ENCODE peak calls at places on chromosomes 16 and 17, in five cellular contexts. R is RWPE2, C is OCI-LY7, F is brain microvascular endothelial cell, M is lung. Z is an unnamed sample.

GRCh38 chr17:70029019-70029767 is 45.8 kb upstream of the KCNJ16 start:
- DNase-seq in F (no peak), R (no peak), M (no peak), C (no peak), Z (no peak)

GRCh38 chr17:36485027-36485426 is 1.5 kb upstream of the ZNHIT3 start:
- DNase-seq in C (no peak), M (no peak), F (no peak), R (no peak), Z (no peak)

GRCh38 chr17:61208301-61209098 is 191.1 kb upstream of the TBX2 start:
- DNase-seq in C (no peak), R (no peak), F (peak), M (no peak), Z (peak)

GRCh38 chr17:70185280-70185679 is 15.9 kb downstream of the KCNJ2 start:
- DNase-seq in M (no peak), C (no peak), R (no peak), F (no peak), Z (no peak)

GRCh38 chr17:30000001-30000754 is 58.7 kb downstream of the EFCAB5 start:
- DNase-seq in F (no peak), C (peak), M (no peak), R (no peak), Z (no peak)

GRCh38 chr16:22728167-22728836 is 85.7 kb upstream of the HS3ST2 start:
- DNase-seq in F (no peak), R (no peak), M (no peak), C (no peak), Z (no peak)

GRCh38 chr17:82020874-82021727 is 1.6 kb downstream of the CENPX start:
- DNase-seq in R (no peak), F (peak), M (peak), C (peak), Z (peak)

GRCh38 chr16:10577305-10578202 is 2.8 kb downstream of the EMP2 start:
- DNase-seq in F (no peak), M (no peak), R (no peak), C (no peak), Z (peak)

GRCh38 chr17:47193931-47194481 is 4.9 kb upstream of the CDC27 start:
- DNase-seq in F (no peak), M (no peak), R (no peak), C (no peak), Z (no peak)

GRCh38 chr17:32279933-32280716 is 14.5 kb downstream of the RHBDL3 start:
- DNase-seq in R (no peak), C (no peak), F (no peak), M (no peak), Z (no peak)

GRCh38 chr16:72241930-72242329 is 70.0 kb upstream of the PMFBP1 start:
- DNase-seq in C (peak), F (peak), M (no peak), R (no peak), Z (peak)

GRCh38 chr17:7443499-7444485 is 1.1 kb upstream of the CHRNB1 start:
- DNase-seq in F (no peak), M (no peak), R (no peak), C (no peak), Z (peak)

GRCh38 chr17:36657763-36658490 is 56.5 kb downstream of the MRM1 start:
- DNase-seq in M (no peak), R (no peak), C (no peak), F (no peak), Z (peak)

GRCh38 chr17:53142890-53143289 is 679.8 kb upstream of the KIF2B start:
- DNase-seq in F (no peak), C (no peak), M (no peak), R (no peak), Z (no peak)

GRCh38 chr17:65678534-65678933 is 117.1 kb upstream of the AXIN2 start:
- DNase-seq in F (peak), M (no peak), C (no peak), R (no peak), Z (no peak)

GRCh38 chr17:45850011-45850410 is 5.3 kb downstream of the SPPL2C start:
- DNase-seq in F (no peak), C (no peak), M (no peak), R (peak), Z (no peak)

GRCh38 chr16:78503501-78504110 is 404.2 kb downstream of the WWOX start:
- DNase-seq in R (no peak), F (peak), C (peak), M (peak), Z (peak)

GRCh38 chr17:72984145-72984924 is 108.2 kb downstream of the SLC39A11 start:
- DNase-seq in R (no peak), F (peak), M (no peak), C (no peak), Z (no peak)

GRCh38 chr16:1126044-1126443 is 26.9 kb upstream of the CACNA1H start:
- DNase-seq in R (no peak), C (no peak), F (no peak), M (no peak), Z (no peak)

GRCh38 chr16:17937003-17937402 is 399.5 kb downstream of the NPIPA8 start:
- DNase-seq in C (no peak), M (no peak), R (no peak), F (no peak), Z (no peak)

GRCh38 chr17:50130778-50131317 is 888 bp upstream of the SAMD14 start:
- DNase-seq in C (no peak), R (no peak), M (no peak), F (no peak), Z (no peak)

GRCh38 chr16:85231959-85232358 is 119.7 kb upstream of the CIBAR2 start:
- DNase-seq in C (no peak), M (no peak), F (no peak), R (no peak), Z (no peak)

GRCh38 chr17:57808882-57809281 is 41.0 kb downstream of the MRPS23 start:
- DNase-seq in M (no peak), F (no peak), C (no peak), R (no peak), Z (no peak)

GRCh38 chr17:9768381-9768934 is 22.9 kb downstream of the DHRS7C start:
- DNase-seq in C (peak), R (no peak), M (no peak), F (no peak), Z (no peak)

GRCh38 chr16:5965321-5965720 is 867.7 kb upstream of the EEF2KMT start:
- DNase-seq in C (no peak), F (no peak), M (no peak), R (no peak), Z (no peak)

GRCh38 chr17:901964-902363 is 77.6 kb downstream of the NXN start:
- DNase-seq in F (no peak), M (no peak), R (no peak), C (no peak), Z (no peak)

GRCh38 chr16:88920618-88921602 is 54.5 kb upstream of the PABPN1L start:
- DNase-seq in F (no peak), R (no peak), C (no peak), M (peak), Z (peak)
- TF ChIP-seq CTCF in F (no peak), R (no peak), C (no peak), M (no peak), Z (no peak)

GRCh38 chr17:78738245-78738644 is 43.8 kb downstream of the CYTH1 start:
- DNase-seq in M (no peak), R (no peak), F (no peak), C (peak), Z (no peak)

GRCh38 chr17:78742901-78743300 is 39.2 kb downstream of the CYTH1 start:
- DNase-seq in F (no peak), R (no peak), C (no peak), M (no peak), Z (no peak)

GRCh38 chr17:78738698-78739097 is 43.4 kb downstream of the CYTH1 start:
- DNase-seq in R (no peak), C (no peak), F (no peak), M (no peak), Z (no peak)

GRCh38 chr17:78739331-78739853 is 42.7 kb downstream of the CYTH1 start:
- DNase-seq in F (no peak), R (no peak), M (no peak), C (peak), Z (no peak)

DNA sequence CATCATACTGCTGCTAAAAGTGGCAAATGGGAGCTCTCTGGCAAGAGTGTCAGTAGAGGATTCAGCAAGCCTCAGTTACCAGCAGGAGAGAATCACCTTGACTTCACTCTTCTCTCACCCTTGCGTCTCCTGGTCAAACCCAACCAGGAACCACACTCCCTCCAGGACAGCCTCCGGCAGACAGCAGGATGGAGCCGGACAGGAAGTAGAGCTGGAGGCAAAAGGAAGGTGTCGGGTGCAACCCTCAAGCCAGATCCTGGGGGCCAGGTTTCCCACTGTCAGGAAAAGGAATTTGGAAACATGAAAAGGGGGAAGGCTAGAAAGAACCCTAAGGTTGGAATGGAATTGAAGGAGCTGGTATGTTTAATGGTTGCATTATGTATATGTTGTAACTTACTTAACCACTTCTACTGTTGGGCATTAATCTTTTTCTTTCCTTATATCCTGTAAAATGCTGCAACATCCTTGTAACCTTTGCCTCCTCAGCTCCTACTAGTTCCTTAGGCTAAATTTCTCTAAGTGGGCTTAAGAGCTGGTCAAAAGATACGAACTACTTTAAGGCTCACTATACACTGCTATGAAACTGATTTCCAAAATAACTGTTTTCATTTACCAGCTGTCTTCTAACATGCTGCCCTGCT is 40.3 kb downstream of the CYTH1 start:
- DNase-seq in C (no peak), F (no peak), M (no peak), R (no peak), Z (no peak)
- H3K4me3 ChIP-seq in C (peak), F (no peak), M (no peak), R (no peak), Z (no peak)

GRCh38 chr16:15035163-15035729 is 20.6 kb downstream of the NTAN1 start:
- DNase-seq in C (no peak), M (no peak), F (no peak), R (peak), Z (no peak)

GRCh38 chr16:15032547-15033308 is 23.1 kb downstream of the NTAN1 start:
- DNase-seq in F (peak), R (peak), C (no peak), M (no peak), Z (no peak)

GRCh38 chr16:15037003-15037402 is 18.9 kb downstream of the NTAN1 start:
- DNase-seq in M (no peak), F (no peak), C (no peak), R (no peak), Z (no peak)

GRCh38 chr16:15033309-15033707 is 22.6 kb downstream of the NTAN1 start:
- DNase-seq in F (no peak), R (peak), M (no peak), C (no peak), Z (peak)

GRCh38 chr16:15034266-15035162 is 21.4 kb downstream of the NTAN1 start:
- DNase-seq in C (no peak), R (peak), F (no peak), M (no peak), Z (no peak)
- H3K27ac ChIP-seq in C (no peak), R (no peak), F (no peak), M (no peak), Z (no peak)

GRCh38 chr17:76706817-76707216 is 3.9 kb downstream of the MXRA7 start:
- DNase-seq in R (no peak), M (no peak), C (no peak), F (no peak), Z (no peak)

GRCh38 chr17:76704799-76705198 is 6.0 kb downstream of the MXRA7 start:
- DNase-seq in F (no peak), M (no peak), C (no peak), R (no peak), Z (no peak)

GRCh38 chr17:76710863-76711611 is at the start of gene MXRA7:
- DNase-seq in M (peak), R (no peak), F (no peak), C (peak), Z (peak)

GRCh38 chr17:76709077-76709950 is 1.5 kb downstream of the MXRA7 start:
- DNase-seq in C (no peak), F (peak), R (no peak), M (peak), Z (peak)

DNA sequence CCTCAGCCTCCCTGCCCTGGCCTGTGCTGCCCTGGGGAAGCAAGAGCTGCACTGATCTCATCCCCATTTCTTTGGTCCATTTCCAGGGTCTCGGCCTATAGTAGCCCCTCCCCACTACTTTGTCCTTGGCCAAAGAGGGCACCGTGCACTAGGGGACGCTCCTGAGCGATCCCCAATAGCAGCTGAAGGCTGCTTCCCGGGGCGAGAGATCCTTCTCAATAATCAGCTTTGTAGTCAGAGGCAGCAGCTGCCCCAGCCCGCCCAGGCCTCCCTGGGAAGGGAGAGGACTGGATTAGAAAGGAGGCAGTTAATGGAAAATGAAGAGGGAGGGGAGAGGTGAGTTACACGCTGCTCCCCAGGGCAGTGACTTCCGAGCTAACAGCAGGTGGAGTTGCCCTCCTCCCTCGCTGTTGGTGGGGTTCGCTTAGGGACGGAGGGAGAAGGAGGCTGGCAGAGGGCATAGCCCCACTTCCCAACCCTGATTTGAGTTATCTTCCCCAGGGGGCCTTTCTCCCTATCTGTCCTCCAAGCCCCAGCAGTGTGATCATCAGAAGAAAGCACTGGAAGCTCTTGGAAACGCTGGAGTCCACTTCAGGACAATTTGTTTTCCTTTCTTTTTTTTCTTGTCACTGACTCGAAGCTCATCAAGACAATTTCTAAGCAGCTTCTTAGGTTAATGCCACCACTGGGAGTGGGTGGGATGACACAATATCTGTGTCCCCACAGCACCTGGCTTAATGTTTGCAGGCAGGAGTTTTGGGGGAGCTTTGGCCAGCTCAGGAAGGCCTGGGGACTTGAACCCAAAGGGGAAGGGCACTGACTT is 2.6 kb downstream of the MXRA7 start:
- DNase-seq in F (no peak), C (no peak), M (no peak), R (no peak), Z (peak)
- TF ChIP-seq CTCF in F (peak), C (peak), M (no peak), R (no peak), Z (no peak)

DNA sequence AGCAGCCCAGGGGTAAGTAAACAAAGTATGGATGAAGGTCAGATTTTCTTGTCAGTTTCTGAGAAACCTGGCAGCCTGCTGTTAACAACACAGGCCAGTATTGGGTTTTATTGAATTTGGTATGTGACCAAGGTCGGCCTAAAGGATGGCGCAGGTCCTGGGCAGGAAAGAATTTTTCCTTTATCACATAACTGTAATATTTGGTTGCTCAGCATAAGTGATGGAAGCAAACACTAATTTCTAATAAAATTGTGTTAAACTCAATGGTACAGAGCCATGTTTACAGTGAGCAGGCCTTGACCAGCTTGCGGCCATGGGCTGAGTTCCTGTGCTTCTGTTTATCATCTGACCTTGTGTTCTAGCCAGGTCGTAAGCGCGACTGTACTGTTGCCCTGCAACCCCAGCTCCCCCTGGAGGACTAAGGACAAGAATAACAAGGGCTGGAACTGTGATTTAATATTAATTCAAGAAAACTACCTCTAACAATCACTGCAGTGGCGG is 10.5 kb downstream of the POLDIP2 start:
- DNase-seq in C (no peak), M (no peak), F (no peak), R (no peak), Z (no peak)
- H3K4me3 ChIP-seq in C (no peak), M (no peak), F (no peak), R (no peak), Z (no peak)

DNA sequence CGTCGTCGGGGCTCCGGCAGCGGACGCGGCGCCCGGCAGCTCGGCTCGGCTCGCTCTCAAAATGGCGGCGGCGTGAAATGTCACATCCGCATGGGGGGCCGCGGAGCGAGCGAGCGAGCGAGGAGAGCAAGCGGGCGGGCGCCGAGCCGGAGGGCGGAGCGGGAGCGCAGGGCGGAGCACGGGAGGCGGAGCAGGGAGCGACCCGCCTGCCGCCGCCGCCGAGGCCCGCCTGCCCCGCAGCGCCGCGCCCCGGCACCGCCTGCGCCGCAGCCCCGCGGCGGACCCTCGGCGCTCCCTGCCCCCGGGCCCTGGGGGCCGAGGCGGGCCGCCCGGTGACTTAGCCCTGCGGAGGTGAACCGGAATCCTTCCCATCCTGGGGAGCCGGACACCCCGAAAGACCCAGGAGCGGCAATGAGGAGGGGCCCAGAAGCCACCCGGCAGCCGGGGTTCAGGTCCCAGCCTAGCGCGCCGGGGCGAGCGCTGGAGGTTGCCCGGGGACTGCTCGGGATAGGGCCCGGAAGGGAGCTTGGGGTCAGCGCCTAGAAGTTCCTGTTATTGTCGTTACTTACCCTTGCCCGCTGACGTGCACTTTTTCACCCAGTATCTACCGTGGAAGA is at the start of gene USP7:
- DNase-seq in C (peak), F (peak), R (peak), M (peak), Z (peak)
- H3K27ac ChIP-seq in C (peak), F (peak), R (peak), M (peak), Z (no peak)

DNA sequence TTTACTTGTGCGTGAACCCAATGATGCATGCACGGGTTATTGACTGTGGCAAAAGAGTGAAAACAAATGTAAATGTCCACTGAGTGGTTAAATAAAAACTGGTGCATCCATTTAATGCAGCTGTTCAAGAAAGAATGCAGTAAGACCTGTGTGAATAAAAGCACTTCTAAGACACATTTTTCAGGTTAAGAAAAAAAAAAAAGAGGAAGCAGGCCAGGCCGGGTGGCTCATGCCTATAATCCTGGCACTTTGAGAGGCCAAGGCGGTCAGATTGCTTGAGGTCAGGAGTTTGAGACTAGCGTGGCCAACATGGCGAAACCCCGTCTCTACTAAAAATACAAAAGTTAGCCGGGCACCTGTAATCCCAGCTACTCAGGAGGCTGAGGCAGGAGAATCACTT is 11.8 kb downstream of the CNGB1 start:
- DNase-seq in M (no peak), R (no peak), C (no peak), F (no peak), Z (no peak)
- TF ChIP-seq CTCF in M (no peak), R (no peak), C (no peak), F (no peak), Z (no peak)

DNA sequence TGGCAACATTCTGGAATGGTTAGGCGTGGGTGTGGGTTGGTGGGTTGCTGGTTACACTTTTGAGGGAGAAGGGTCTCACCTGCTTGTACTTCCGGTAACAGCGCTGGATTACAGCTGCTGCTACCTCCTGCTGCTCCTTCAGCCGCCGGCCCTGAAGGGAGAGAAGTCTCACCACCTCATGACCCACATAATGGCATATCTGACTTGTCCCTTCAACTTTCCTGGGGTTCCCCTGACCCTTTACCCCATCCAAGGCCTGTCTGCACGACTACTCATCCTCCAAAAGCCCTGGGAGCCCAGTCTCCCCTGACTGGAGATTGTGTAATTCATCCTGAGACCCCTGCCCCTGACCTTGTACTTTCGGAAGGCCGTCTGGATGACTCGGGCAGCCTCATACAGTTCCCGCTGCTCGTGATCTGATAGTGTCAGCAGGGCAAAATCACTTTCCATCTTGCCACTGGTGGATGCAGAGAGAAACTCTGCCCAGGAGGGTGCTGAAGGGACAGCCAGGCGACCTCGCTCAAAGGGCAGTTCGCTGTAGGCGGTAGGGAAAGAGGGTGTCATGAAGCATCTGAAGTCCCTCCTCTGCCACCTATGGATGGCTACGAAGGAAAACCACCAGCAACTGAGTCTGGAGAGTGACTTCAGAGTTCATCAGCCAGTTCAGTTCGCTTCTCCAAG is 2.1 kb upstream of the SPAG7 start:
- DNase-seq in R (no peak), F (no peak), M (no peak), C (no peak), Z (no peak)
- H3K4me3 ChIP-seq in R (peak), F (peak), M (no peak), C (no peak), Z (no peak)